ENCODE peak calls at places on chromosomes 4 and X, in four cellular contexts. One of them, this sample, is unnamed.

GRCh38 chr4:76203541-76203940 is 10.1 kb downstream of the SCARB2 start:
- DNase-seq in H1: no peak
- DNase-seq in IMR-90: no peak
- DNase-seq in H9: no peak
- DNase-seq in this sample: no peak

GRCh38 chrX:153494061-153494460 is 719 bp upstream of the BGN start:
- DNase-seq in H1: no peak
- DNase-seq in IMR-90: peak; percentile 41
- DNase-seq in H9: no peak
- DNase-seq in this sample: no peak

GRCh38 chrX:85111347-85111746 is 107.7 kb downstream of the APOOL start:
- DNase-seq in H1: no peak
- DNase-seq in IMR-90: peak; percentile 5
- DNase-seq in H9: no peak
- DNase-seq in this sample: no peak

GRCh38 chr4:177356191-177356590 is 46.5 kb downstream of the NEIL3 start:
- DNase-seq in H1: no peak
- DNase-seq in IMR-90: peak; percentile 41
- DNase-seq in H9: no peak
- DNase-seq in this sample: no peak

GRCh38 chr4:10808591-10808990 is 124.0 kb upstream of the CLNK start:
- DNase-seq in H1: no peak
- DNase-seq in IMR-90: peak; percentile 68
- DNase-seq in H9: no peak
- DNase-seq in this sample: no peak

GRCh38 chr4:171924761-171925376 is 111.7 kb downstream of the GALNTL6 start:
- DNase-seq in H1: no peak
- DNase-seq in IMR-90: no peak
- DNase-seq in H9: no peak
- DNase-seq in this sample: peak; percentile 5

GRCh38 chrX:69045616-69046345 is 119.5 kb downstream of the PJA1 start:
- DNase-seq in H1: no peak
- DNase-seq in IMR-90: no peak
- DNase-seq in H9: peak; percentile 12
- DNase-seq in this sample: peak; percentile 51

GRCh38 chrX:119411959-119412358 is 12.8 kb downstream of the SLC25A43 start:
- DNase-seq in H1: no peak
- DNase-seq in IMR-90: no peak
- DNase-seq in H9: no peak
- DNase-seq in this sample: peak; percentile 10

GRCh38 chr4:22514431-22514830 is 1.4 kb downstream of the ADGRA3 start:
- DNase-seq in H1: no peak
- DNase-seq in IMR-90: peak; percentile 43
- DNase-seq in H9: no peak
- DNase-seq in this sample: no peak

GRCh38 chrX:153902388-153902787 is 2.1 kb upstream of the AVPR2 start:
- DNase-seq in H1: no peak
- DNase-seq in IMR-90: no peak
- DNase-seq in H9: no peak
- DNase-seq in this sample: no peak

GRCh38 chrX:1534321-1535168 is 2.4 kb downstream of the P2RY8 start:
- DNase-seq in H1: no peak
- DNase-seq in IMR-90: no peak
- DNase-seq in H9: peak; percentile 82
- DNase-seq in this sample: peak; percentile 16

GRCh38 chr4:163332526-163333405 is at the start of gene NPY1R:
- DNase-seq in H1: peak; percentile 46
- DNase-seq in IMR-90: peak; percentile 73
- DNase-seq in H9: peak; percentile 87
- DNase-seq in this sample: peak; percentile 91

GRCh38 chr4:1448589-1449420 is 42.6 kb upstream of the NKX1-1 start:
- DNase-seq in H1: no peak
- DNase-seq in IMR-90: no peak
- DNase-seq in H9: peak; percentile 20
- DNase-seq in this sample: no peak

GRCh38 chrX:71210829-71211228 is 12.2 kb upstream of the GJB1 start:
- DNase-seq in H1: no peak
- DNase-seq in IMR-90: peak; percentile 31
- DNase-seq in H9: no peak
- DNase-seq in this sample: no peak

GRCh38 chr4:25022741-25023140 is 8.0 kb downstream of the LGI2 start:
- DNase-seq in H1: no peak
- DNase-seq in IMR-90: no peak
- DNase-seq in H9: no peak
- DNase-seq in this sample: no peak

GRCh38 chrX:68428431-68428830 is 4.9 kb downstream of the OPHN1 start:
- DNase-seq in H1: no peak
- DNase-seq in IMR-90: peak; percentile 69
- DNase-seq in H9: no peak
- DNase-seq in this sample: no peak

GRCh38 chr4:105679186-105679585 is 29.3 kb downstream of the INTS12 start:
- DNase-seq in H1: no peak
- DNase-seq in IMR-90: no peak
- DNase-seq in H9: no peak
- DNase-seq in this sample: no peak

GRCh38 chr4:114599231-114600065 is 841 bp downstream of the UGT8 start:
- DNase-seq in H1: no peak
- DNase-seq in IMR-90: no peak
- DNase-seq in H9: peak; percentile 60
- DNase-seq in this sample: peak; percentile 71

GRCh38 chrX:40169193-40170086 is 71.7 kb upstream of the BCOR start:
- DNase-seq in H1: peak; percentile 75
- DNase-seq in IMR-90: peak; percentile 75
- DNase-seq in H9: peak; percentile 91
- DNase-seq in this sample: peak; percentile 85

GRCh38 chrX:1418901-1419544 is 27.1 kb upstream of the SLC25A6 start:
- DNase-seq in H1: no peak
- DNase-seq in IMR-90: no peak
- DNase-seq in H9: no peak
- DNase-seq in this sample: no peak

GRCh38 chr4:33837043-33837442 is 2407.3 kb downstream of the ARAP2 start:
- DNase-seq in H1: no peak
- DNase-seq in IMR-90: peak; percentile 80
- DNase-seq in H9: no peak
- DNase-seq in this sample: peak; percentile 68

GRCh38 chr4:9999956-10000551 is 21.2 kb downstream of the SLC2A9 start:
- DNase-seq in H1: no peak
- DNase-seq in IMR-90: peak; percentile 17
- DNase-seq in H9: no peak
- DNase-seq in this sample: no peak

GRCh38 chr4:184168406-184169019 is 49.2 kb downstream of the ENPP6 start:
- DNase-seq in H1: peak; percentile 77
- DNase-seq in IMR-90: peak; percentile 47
- DNase-seq in H9: peak; percentile 90
- DNase-seq in this sample: peak; percentile 95

GRCh38 chr4:83503974-83504373 is 19.1 kb upstream of the ABRAXAS1 start:
- DNase-seq in H1: no peak
- DNase-seq in IMR-90: no peak
- DNase-seq in H9: no peak
- DNase-seq in this sample: no peak

GRCh38 chrX:13747836-13748235 is 13.3 kb downstream of the OFD1 start:
- DNase-seq in H1: no peak
- DNase-seq in IMR-90: peak; percentile 76
- DNase-seq in H9: no peak
- DNase-seq in this sample: peak; percentile 51

GRCh38 chr4:156970501-156971167 is 965 bp downstream of the PDGFC start:
- DNase-seq in H1: no peak
- DNase-seq in IMR-90: peak; percentile 62
- DNase-seq in H9: peak; percentile 64
- DNase-seq in this sample: peak; percentile 85

GRCh38 chr4:127049506-127049905 is 583.3 kb upstream of the INTU start:
- DNase-seq in H1: no peak
- DNase-seq in IMR-90: peak; percentile 22
- DNase-seq in H9: no peak
- DNase-seq in this sample: no peak

GRCh38 chr4:142379277-142380051 is 466.6 kb downstream of the INPP4B start:
- DNase-seq in H1: no peak
- DNase-seq in IMR-90: peak; percentile 90
- DNase-seq in H9: no peak
- DNase-seq in this sample: peak; percentile 30

GRCh38 chr4:92368648-92369047 is 64.9 kb downstream of the GRID2 start:
- DNase-seq in H1: no peak
- DNase-seq in IMR-90: no peak
- DNase-seq in H9: no peak
- DNase-seq in this sample: no peak

GRCh38 chr4:123017078-123017477 is 94.7 kb upstream of the NUDT6 start:
- DNase-seq in H1: no peak
- DNase-seq in IMR-90: no peak
- DNase-seq in H9: no peak
- DNase-seq in this sample: no peak

GRCh38 chr4:40294339-40294738 is 40.8 kb upstream of the CHRNA9 start:
- DNase-seq in H1: no peak
- DNase-seq in IMR-90: no peak
- DNase-seq in H9: no peak
- DNase-seq in this sample: no peak

GRCh38 chr4:83151645-83152044 is 37.1 kb upstream of the PLAC8 start:
- DNase-seq in H1: no peak
- DNase-seq in IMR-90: no peak
- DNase-seq in H9: no peak
- DNase-seq in this sample: no peak

GRCh38 chrX:92247076-92247475 is 467.9 kb downstream of the PCDH11X start:
- DNase-seq in H1: no peak
- DNase-seq in IMR-90: peak; percentile 43
- DNase-seq in H9: no peak
- DNase-seq in this sample: no peak

GRCh38 chr4:74319506-74319905 is 11.2 kb downstream of the EPGN start:
- DNase-seq in H1: no peak
- DNase-seq in IMR-90: peak; percentile 34
- DNase-seq in H9: no peak
- DNase-seq in this sample: no peak

GRCh38 chr4:6043843-6044242 is 25.6 kb upstream of the C4orf50 start:
- DNase-seq in H1: no peak
- DNase-seq in IMR-90: no peak
- DNase-seq in H9: no peak
- DNase-seq in this sample: no peak

GRCh38 chr4:6041794-6042193 is 23.6 kb upstream of the C4orf50 start:
- DNase-seq in H1: no peak
- DNase-seq in IMR-90: no peak
- DNase-seq in H9: no peak
- DNase-seq in this sample: no peak

GRCh38 chr4:6043188-6043587 is 25.0 kb upstream of the C4orf50 start:
- DNase-seq in H1: no peak
- DNase-seq in IMR-90: no peak
- DNase-seq in H9: no peak
- DNase-seq in this sample: no peak

GRCh38 chr4:6044276-6044675 is 26.0 kb upstream of the C4orf50 start:
- DNase-seq in H1: no peak
- DNase-seq in IMR-90: no peak
- DNase-seq in H9: no peak
- DNase-seq in this sample: no peak

DNA sequence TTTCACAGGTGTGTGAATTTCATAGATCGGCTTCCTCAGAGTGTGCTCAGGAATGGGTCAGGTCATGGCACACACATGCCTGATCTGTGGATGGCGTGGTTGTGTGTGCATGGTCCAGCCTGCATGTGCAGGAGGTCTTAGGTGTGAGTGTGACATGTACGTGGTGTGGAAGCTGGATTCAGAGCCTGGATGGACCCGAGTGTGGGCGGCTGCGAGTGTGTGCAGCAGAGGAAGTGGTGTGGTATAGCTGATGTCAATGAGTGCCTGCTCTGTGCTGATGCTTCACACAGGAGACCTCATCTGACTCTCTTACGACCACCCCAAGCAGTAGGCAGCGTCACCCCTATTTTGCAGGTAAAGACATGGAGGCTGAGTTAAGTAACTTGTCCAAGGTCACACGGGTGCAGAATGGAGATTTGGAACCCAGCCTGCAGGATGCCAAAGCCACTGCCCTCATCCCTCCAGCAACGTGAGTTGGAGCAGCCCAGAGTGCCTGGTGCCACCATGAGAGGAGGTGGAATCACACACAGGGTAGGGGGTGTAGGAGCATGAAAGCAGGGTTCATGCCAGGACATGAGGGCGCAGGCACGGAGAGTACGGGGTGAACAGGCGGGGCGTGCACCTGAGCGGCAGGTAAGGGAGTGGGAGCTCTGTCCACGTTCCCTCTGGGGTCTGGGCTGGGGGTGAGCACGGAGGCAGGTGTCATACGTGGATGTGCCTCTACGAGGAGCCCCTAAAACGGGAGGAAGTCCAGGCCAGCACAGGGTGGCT is 24.2 kb upstream of the C4orf50 start:
- DNase-seq in H1: no peak
- DNase-seq in IMR-90: no peak
- DNase-seq in H9: no peak
- DNase-seq in this sample: no peak
- H2BK120ac ChIP-seq in H1: no peak overlapping the region
- H2BK120ac ChIP-seq in IMR-90: no peak overlapping the region
- H2BK120ac ChIP-seq in H9: no peak overlapping the region
- H2BK120ac ChIP-seq in this sample: no peak overlapping the region

GRCh38 chr4:185395956-185396723 is 416 bp upstream of the LRP2BP start:
- DNase-seq in H1: peak; percentile 86
- DNase-seq in IMR-90: peak; percentile 97
- DNase-seq in H9: peak; percentile 96
- DNase-seq in this sample: peak; percentile 97
- H2BK15ac ChIP-seq in H1: no peak overlapping the region
- H2BK15ac ChIP-seq in IMR-90: no peak overlapping the region
- H2BK15ac ChIP-seq in H9: no peak overlapping the region
- H2BK15ac ChIP-seq in this sample: no peak overlapping the region

GRCh38 chr4:65217179-65217578 is 453.1 kb downstream of the EPHA5 start:
- DNase-seq in H1: no peak
- DNase-seq in IMR-90: no peak
- DNase-seq in H9: no peak
- DNase-seq in this sample: peak; percentile 1
- H4K5ac ChIP-seq in H1: no peak overlapping the region
- H4K5ac ChIP-seq in IMR-90: no peak overlapping the region
- H4K5ac ChIP-seq in H9: no peak overlapping the region
- H4K5ac ChIP-seq in this sample: no peak overlapping the region

DNA sequence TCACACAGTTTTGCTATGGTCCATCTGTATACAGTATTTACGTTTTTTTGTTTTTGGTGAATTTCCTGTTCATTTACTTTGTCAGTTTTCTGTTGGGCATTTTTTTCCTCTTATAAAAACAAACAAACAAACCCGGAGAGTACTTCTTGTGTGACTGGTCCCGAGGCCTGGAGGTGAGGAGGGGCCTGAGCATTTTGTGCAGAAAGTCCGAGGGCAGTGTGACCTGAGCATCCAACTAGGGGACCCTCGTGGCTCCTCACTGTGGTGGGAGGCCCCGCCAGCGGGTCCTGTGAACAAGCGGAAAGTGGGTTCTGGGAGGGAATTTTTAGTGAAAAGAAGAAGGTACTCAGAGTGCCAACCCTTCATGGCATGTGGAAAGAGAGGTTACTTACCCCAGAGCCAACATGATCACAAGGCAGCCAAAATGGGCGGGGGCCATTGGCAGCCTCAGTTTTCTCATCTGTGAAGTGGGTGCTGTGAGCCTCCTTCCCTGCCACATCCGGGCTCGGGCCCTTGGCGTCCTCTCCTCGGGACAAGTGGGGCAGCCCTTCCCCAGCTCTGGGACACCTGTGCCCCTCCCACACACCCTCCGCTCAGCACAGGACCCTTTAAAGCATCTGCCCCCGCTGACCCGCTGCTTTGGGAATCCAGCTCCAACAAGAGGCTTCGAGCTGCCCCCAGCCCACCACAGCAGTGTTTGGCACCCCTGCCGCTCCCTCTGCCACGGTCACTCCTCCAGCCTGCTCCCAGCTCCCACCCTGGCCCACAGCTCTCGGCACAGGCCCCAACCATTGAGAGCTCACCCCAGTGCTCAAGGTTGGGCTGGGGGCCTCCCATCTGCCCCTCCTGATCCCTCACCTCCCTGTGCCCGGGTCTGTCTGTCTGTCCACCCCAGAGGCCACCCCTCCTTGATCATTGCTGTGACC is 22.8 kb upstream of the GPR78 start:
- DNase-seq in H1: no peak
- DNase-seq in IMR-90: no peak
- DNase-seq in H9: no peak
- DNase-seq in this sample: no peak
- H2BK120ac ChIP-seq in H1: no peak overlapping the region
- H2BK120ac ChIP-seq in IMR-90: no peak overlapping the region
- H2BK120ac ChIP-seq in H9: no peak overlapping the region
- H2BK120ac ChIP-seq in this sample: no peak overlapping the region